ENCODE peak calls at places on chromosomes 1 and 21, in nine cellular contexts. B is adrenal gland; P is testis; M is CD4-positive, alpha-beta memory T cell; R is neural progenitor cell; T is CD8-positive, alpha-beta T cell; Q is hepatocyte; F is heart right ventricle; U is CD8-positive, alpha-beta memory T cell. K is an unnamed sample. For H3K4me1, the result is how much of the 10 kb centered on the place peaks cover.

GRCh38 chr1:35544976-35545375 is 12.2 kb downstream of the KIAA0319L start:
- DNase-seq in B (peak), P (peak), M (peak), R (peak), T (peak), Q (peak), F (no peak), U (peak), K (peak)

GRCh38 chr21:44448651-44449131 is 6.6 kb upstream of the LRRC3 start:
- DNase-seq in B (no peak), P (no peak), M (no peak), R (no peak), T (no peak), Q (no peak), F (peak), U (no peak), K (no peak)

GRCh38 chr1:67830226-67830625 is 3.0 kb downstream of the GNG12 start:
- DNase-seq in B (no peak), P (no peak), M (no peak), R (no peak), T (no peak), Q (no peak), F (no peak), U (no peak), K (peak)

GRCh38 chr21:42654179-42654912 is 925 bp downstream of the PDE9A start:
- DNase-seq in B (no peak), P (no peak), M (peak), R (peak), T (peak), Q (peak), F (no peak), U (no peak), K (peak)

GRCh38 chr1:248521856-248522255 is 14.0 kb downstream of the OR2G6 start:
- DNase-seq in B (no peak), P (no peak), M (no peak), R (no peak), T (no peak), Q (no peak), F (no peak), U (no peak), K (no peak)

GRCh38 chr1:244074559-244075171 is 23.6 kb downstream of the ZBTB18 start:
- DNase-seq in B (no peak), P (no peak), M (peak), R (no peak), T (peak), Q (no peak), F (no peak), U (peak), K (no peak)

GRCh38 chr1:22131062-22131461 is 11.8 kb downstream of the WNT4 start:
- DNase-seq in B (no peak), P (no peak), M (no peak), R (no peak), T (no peak), Q (no peak), F (no peak), U (no peak), K (no peak)

GRCh38 chr1:52423771-52424170 is 19.4 kb downstream of the PRPF38A start:
- DNase-seq in B (no peak), P (no peak), M (peak), R (no peak), T (peak), Q (no peak), F (no peak), U (peak), K (peak)

GRCh38 chr1:162687870-162688269 is 55.6 kb downstream of the DDR2 start:
- DNase-seq in B (no peak), P (no peak), M (no peak), R (no peak), T (no peak), Q (no peak), F (no peak), U (no peak), K (no peak)

GRCh38 chr1:117753652-117754051 is 147.8 kb downstream of the TENT5C start:
- DNase-seq in B (no peak), P (no peak), M (no peak), R (no peak), T (no peak), Q (no peak), F (no peak), U (no peak), K (no peak)

GRCh38 chr1:214957330-214958137 is 125.0 kb upstream of the KCNK2 start:
- DNase-seq in B (peak), P (no peak), M (no peak), R (no peak), T (no peak), Q (peak), F (no peak), U (no peak), K (no peak)

GRCh38 chr1:167533851-167534300 is 15.5 kb upstream of the CD247 start:
- DNase-seq in B (peak), P (peak), M (peak), R (peak), T (peak), Q (peak), F (peak), U (peak), K (peak)

DNA sequence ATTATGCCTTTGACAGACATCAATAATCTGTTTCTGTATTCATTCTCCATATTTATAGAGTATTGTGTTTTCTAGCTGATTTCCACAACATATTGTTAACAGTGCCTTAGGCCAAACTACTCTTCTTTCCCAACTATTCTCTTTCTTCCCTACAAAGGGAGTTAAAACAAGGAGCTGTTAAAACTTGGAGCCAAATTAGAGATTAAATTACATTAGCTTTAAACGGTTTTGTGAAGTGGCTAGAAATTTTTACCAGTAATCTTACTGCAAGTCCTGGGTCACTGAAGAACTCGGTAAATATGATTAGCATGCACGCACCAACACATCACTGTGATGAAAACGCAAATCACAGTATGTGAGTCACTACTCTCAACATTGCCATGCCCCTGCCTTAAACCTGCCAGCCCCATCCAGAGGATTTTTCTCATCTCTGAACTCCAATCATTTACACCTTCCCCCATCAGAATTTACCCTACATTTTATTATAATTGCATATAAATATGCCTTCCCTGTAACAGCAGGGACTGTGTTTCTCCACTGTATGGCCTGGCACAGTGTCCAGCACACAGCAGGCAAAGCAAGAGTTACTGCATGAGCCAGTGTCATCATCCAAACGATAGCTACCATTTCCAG is 1.5 kb upstream of the PRDX6 start:
- DNase-seq in B (no peak), P (no peak), M (no peak), R (no peak), T (no peak), Q (peak), F (no peak), U (no peak), K (peak)
- H3K4me3 ChIP-seq in B (peak), P (peak), M (peak), R (peak), T (peak), Q (peak), F (peak), U (peak), K (no peak)

DNA sequence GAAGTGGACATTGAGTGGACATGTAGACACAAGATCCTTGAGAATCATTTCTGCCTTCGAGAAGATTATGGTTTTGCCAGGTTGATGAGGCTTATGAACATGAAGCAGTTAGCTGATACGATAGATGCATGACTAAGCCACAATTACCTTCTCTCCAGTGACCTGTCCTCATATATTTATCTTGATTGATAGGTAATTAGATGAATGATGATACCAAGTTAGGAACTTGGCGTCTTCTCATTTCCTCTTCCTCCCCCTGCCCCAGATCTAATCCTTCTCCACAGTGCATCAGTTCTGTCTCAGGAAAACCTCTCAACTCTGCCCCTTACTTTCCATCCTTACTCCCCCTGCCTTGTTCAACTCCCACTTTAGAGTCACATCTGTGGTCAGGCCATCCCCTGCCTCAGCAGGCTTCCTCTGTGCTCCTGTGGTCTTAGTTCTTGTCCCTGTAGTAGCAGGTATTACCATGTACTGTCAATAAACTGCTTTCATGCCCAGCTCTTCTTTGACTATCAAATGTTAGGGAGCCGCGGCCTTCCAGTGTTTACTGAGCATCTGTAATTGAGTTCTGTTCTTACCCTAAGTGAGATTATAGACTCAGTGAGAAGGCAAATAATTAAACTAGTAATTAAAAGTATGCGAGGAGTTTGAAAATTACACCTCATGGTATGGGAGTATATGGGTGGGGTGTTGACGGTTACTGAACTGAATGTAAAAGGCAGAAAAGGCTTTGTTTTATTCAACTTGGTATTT is 5.1 kb downstream of the ST6GALNAC3 start:
- DNase-seq in B (no peak), P (no peak), M (no peak), R (no peak), T (no peak), Q (no peak), F (no peak), U (no peak), K (no peak)
- H3K4me1 ChIP-seq in B (under half), P (under half), M (under half), R (under half), T (under half), Q (under half), F (under half), U (under half), K (under half)

DNA sequence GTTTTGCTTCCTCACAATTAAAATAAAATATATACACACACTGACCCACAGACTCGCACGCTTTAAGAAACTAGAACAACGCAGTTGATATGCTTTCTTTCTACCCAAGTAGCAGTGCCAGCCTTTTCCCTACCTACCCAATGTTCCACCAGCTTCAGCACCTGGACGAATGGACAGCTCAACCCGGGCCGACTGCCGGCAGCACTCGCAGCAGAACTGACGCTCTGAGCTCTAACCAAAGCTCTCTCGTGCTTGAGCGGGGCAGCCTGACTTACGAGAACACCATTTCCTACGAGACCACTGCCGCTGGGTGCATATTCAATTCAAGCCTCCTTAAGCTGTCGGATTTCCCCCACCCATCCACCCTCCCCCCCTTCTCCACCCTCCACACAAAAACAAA is 127.4 kb upstream of the DPYD start:
- DNase-seq in B (peak), P (peak), M (peak), R (peak), T (peak), Q (peak), F (peak), U (peak), K (peak)
- H3K4me3 ChIP-seq in B (no peak), P (no peak), M (no peak), R (peak), T (no peak), Q (no peak), F (no peak), U (no peak), K (no peak)

GRCh38 chr1:5597991-5598823 is 394.0 kb downstream of the NPHP4 start:
- DNase-seq in B (no peak), P (no peak), M (no peak), R (peak), T (no peak), Q (peak), F (no peak), U (no peak), K (no peak)

GRCh38 chr1:5597171-5597864 is 394.9 kb downstream of the NPHP4 start:
- DNase-seq in B (no peak), P (no peak), M (no peak), R (no peak), T (no peak), Q (peak), F (no peak), U (no peak), K (no peak)

GRCh38 chr1:5596651-5597050 is 395.6 kb downstream of the NPHP4 start:
- DNase-seq in B (no peak), P (no peak), M (no peak), R (no peak), T (no peak), Q (no peak), F (no peak), U (no peak), K (no peak)

GRCh38 chr1:5594056-5594956 is 397.9 kb downstream of the NPHP4 start:
- DNase-seq in B (no peak), P (no peak), M (no peak), R (no peak), T (no peak), Q (no peak), F (no peak), U (no peak), K (no peak)

DNA sequence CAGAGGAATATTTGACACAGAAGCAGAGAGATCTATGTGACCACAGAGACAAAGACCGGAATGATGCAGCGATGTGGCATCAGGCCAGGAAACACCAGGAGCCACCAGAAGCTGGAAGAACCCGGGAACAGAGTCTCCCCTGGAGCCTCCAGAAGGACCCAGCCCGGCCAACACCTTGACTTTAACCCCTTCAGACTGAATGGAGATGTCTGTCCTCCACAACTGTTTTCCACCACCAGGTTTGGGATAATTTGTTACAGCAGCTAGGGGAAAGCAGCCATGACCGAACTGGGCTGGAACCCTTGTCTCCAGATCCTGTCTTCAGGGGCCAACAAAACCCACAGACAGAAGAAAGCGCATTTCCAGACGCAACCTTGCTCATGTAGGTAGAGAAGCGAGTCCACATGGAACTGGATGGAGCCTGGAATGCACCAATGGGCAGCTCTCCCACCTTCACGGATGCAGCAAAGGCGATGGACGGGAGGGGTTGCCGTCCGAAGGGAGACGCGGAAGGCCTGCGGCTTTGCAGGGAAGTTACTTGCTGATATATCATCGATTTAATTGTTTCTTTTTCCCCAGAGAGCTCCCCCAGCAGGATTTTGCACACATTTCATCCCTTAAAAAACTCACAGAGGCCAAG is 396.6 kb downstream of the NPHP4 start:
- DNase-seq in B (no peak), P (no peak), M (no peak), R (no peak), T (no peak), Q (no peak), F (no peak), U (no peak), K (no peak)
- H3K4me1 ChIP-seq in B (under half), P (under half), M (under half), R (under half), T (under half), Q (under half), F (under half), U (under half), K (under half)

DNA sequence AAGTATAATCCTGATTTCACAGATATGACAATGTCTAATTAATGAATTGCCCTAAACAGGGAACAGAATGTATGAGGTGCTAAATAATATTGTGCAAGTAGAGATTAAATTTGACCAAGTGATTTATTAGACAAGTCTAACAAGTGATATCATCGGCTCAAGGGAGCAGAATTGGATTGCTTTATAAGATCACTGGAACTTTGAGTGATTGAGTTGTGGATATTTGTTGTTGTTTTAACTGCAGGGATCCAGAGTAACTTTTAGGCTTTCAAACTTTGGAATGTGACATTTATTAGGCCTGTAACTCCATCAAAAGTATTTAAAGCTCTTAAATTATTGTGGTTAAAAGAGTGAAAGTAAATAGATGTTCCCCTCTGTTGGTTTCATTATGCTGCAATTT is 206.5 kb downstream of the HLX start:
- DNase-seq in B (no peak), P (no peak), M (no peak), R (no peak), T (no peak), Q (no peak), F (no peak), U (no peak), K (no peak)
- H3K4me3 ChIP-seq in B (no peak), P (no peak), M (no peak), R (no peak), T (no peak), Q (no peak), F (no peak), U (no peak), K (no peak)

GRCh38 chr1:8627728-8628127 is 189.7 kb downstream of the RERE start:
- DNase-seq in B (no peak), P (no peak), M (no peak), R (no peak), T (no peak), Q (no peak), F (no peak), U (no peak), K (no peak)
- H3K4me1 ChIP-seq in B (under half), P (under half), M (under half), R (under half), T (under half), Q (under half), F (under half), U (under half), K (under half)

GRCh38 chr1:221761354-221762002 is 19.6 kb upstream of the DUSP10 start:
- DNase-seq in B (no peak), P (no peak), M (no peak), R (no peak), T (no peak), Q (no peak), F (no peak), U (no peak), K (no peak)

GRCh38 chr1:221762121-221762520 is 20.2 kb upstream of the DUSP10 start:
- DNase-seq in B (no peak), P (no peak), M (no peak), R (no peak), T (no peak), Q (no peak), F (no peak), U (no peak), K (no peak)

GRCh38 chr1:221758455-221758854 is 16.6 kb upstream of the DUSP10 start:
- DNase-seq in B (no peak), P (no peak), M (no peak), R (no peak), T (no peak), Q (no peak), F (no peak), U (no peak), K (no peak)

GRCh38 chr1:221759436-221759835 is 17.5 kb upstream of the DUSP10 start:
- DNase-seq in B (no peak), P (no peak), M (no peak), R (no peak), T (no peak), Q (no peak), F (no peak), U (no peak), K (no peak)

DNA sequence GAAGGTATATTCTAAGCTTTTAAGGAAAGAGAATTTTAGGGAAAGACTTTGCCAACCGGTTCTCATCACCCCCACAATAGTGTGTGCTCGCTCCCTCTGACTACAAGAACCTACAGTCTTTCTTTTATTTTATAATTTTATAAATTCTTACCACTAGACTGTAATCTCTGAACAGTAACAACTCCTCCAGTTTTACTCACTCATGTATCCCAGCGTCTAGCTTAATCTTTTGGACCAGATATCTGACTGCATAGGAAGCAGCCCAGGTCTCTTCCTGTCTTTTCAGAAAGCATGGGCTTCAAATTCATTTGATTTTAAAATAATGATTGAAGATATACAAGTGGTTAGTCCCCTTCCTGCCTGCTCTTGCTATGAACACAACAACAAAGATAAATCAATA is 19.0 kb upstream of the DUSP10 start:
- DNase-seq in B (no peak), P (no peak), M (no peak), R (no peak), T (no peak), Q (no peak), F (no peak), U (no peak), K (no peak)
- H3K4me3 ChIP-seq in B (no peak), P (no peak), M (no peak), R (no peak), T (no peak), Q (no peak), F (no peak), U (no peak), K (no peak)